ENCODE peak calls at places on chromosome 11, in five cellular contexts. M, E, Z, G and S are unnamed samples.

GRCh38 chr11:29272019-29272654 is 744.7 kb downstream of the KCNA4 start:
- DNase-seq in E (no peak), G (no peak), M (no peak), Z (no peak), S (no peak)

GRCh38 chr11:24312464-24313238 is 184.2 kb upstream of the LUZP2 start:
- DNase-seq in G (no peak), Z (no peak), M (no peak), E (no peak), S (no peak)

GRCh38 chr11:66915866-66916265 is 42.3 kb downstream of the PC start:
- DNase-seq in G (no peak), M (no peak), E (no peak), Z (no peak), S (no peak)

GRCh38 chr11:69013009-69013951 is at the start of gene MRGPRF:
- DNase-seq in M (no peak), G (peak; percentile 31), E (peak; percentile 75), Z (no peak), S (peak; percentile 92)

GRCh38 chr11:95153857-95154246 is 64.2 kb downstream of the ENDOD1 start:
- DNase-seq in E (no peak), M (no peak), Z (no peak), G (no peak), S (no peak)

GRCh38 chr11:112227002-112227401 is 774 bp downstream of the PTS start:
- DNase-seq in E (no peak), M (no peak), G (no peak), Z (no peak), S (no peak)

GRCh38 chr11:12242071-12242672 is 131.8 kb downstream of the MICAL2 start:
- DNase-seq in M (no peak), Z (no peak), G (no peak), E (no peak), S (no peak)

GRCh38 chr11:104106136-104106754 is 57.7 kb downstream of the PDGFD start:
- DNase-seq in E (no peak), G (no peak), Z (no peak), M (no peak), S (no peak)

GRCh38 chr11:2990617-2991476 is 1.3 kb downstream of the NAP1L4 start:
- DNase-seq in G (no peak), Z (no peak), E (no peak), M (no peak), S (no peak)

GRCh38 chr11:37973926-37974325 is 1375.9 kb upstream of the RAG2 start:
- DNase-seq in E (no peak), M (no peak), Z (no peak), G (no peak), S (no peak)

GRCh38 chr11:66907751-66908173 is 50.4 kb downstream of the PC start:
- DNase-seq in E (no peak), M (no peak), G (no peak), Z (no peak), S (no peak)